ENCODE peak calls at places on chromosomes 12 and 14, in seven cellular contexts. Y, X, Z, O, E, J and L are unnamed samples.

GRCh38 chr12:55707841-55708694 is at the start of gene ITGA7:
- DNase-seq in Y (peak; percentile 83), X (peak; percentile 77), Z (peak; percentile 100), O (peak; percentile 39), E (peak; percentile 46), J (no peak), L (peak; percentile 70)

GRCh38 chr12:120265483-120266179 is at the start of gene PXN:
- DNase-seq in Y (peak; percentile 89), X (peak; percentile 76), Z (peak; percentile 98), O (peak; percentile 84), E (peak; percentile 81), J (peak; percentile 67), L (peak; percentile 89)

GRCh38 chr14:75667099-75667498 is 6.1 kb downstream of the TTLL5 start:
- DNase-seq in Y (no peak), X (no peak), Z (no peak), O (no peak), E (no peak), J (no peak), L (no peak)

GRCh38 chr12:52006726-52007157 is at the start of gene TAMALIN:
- DNase-seq in Y (peak; percentile 79), X (no peak), Z (no peak), O (peak; percentile 71), E (no peak), J (no peak), L (peak; percentile 85)

GRCh38 chr12:24011927-24012326 is 62.5 kb upstream of the SOX5 start:
- DNase-seq in Y (no peak), X (no peak), Z (no peak), O (no peak), E (no peak), J (no peak), L (no peak)

GRCh38 chr12:77754086-77754485 is 76.6 kb upstream of the NAV3 start:
- DNase-seq in Y (no peak), X (no peak), Z (peak; percentile 80), O (no peak), E (no peak), J (no peak), L (no peak)

GRCh38 chr12:26047401-26048226 is 77.2 kb downstream of the BHLHE41 start:
- DNase-seq in Y (no peak), X (no peak), Z (peak; percentile 83), O (no peak), E (no peak), J (no peak), L (no peak)

GRCh38 chr12:53100466-53101151 is 2.7 kb upstream of the SOAT2 start:
- DNase-seq in Y (no peak), X (no peak), Z (peak; percentile 50), O (no peak), E (no peak), J (no peak), L (no peak)

GRCh38 chr14:73747386-73748211 is 33.4 kb upstream of the PNMA1 start:
- DNase-seq in Y (no peak), X (no peak), Z (no peak), O (no peak), E (no peak), J (no peak), L (no peak)

GRCh38 chr12:32568241-32568640 is 110.9 kb upstream of the DNM1L start:
- DNase-seq in Y (no peak), X (peak; percentile 15), Z (no peak), O (no peak), E (no peak), J (peak; percentile 43), L (no peak)

GRCh38 chr12:117002040-117002832 is 91.5 kb downstream of the FBXW8 start:
- DNase-seq in Y (no peak), X (no peak), Z (no peak), O (no peak), E (no peak), J (no peak), L (no peak)

GRCh38 chr14:75715926-75716780 is 55.1 kb downstream of the TTLL5 start:
- DNase-seq in Y (no peak), X (no peak), Z (no peak), O (no peak), E (no peak), J (no peak), L (no peak)

GRCh38 chr12:31650927-31651326 is 8.6 kb upstream of the ETFBKMT start:
- DNase-seq in Y (no peak), X (no peak), Z (peak; percentile 32), O (no peak), E (no peak), J (no peak), L (no peak)

GRCh38 chr12:128810182-128811127 is 13.3 kb downstream of the SLC15A4 start:
- DNase-seq in Y (peak; percentile 71), X (no peak), Z (no peak), O (no peak), E (no peak), J (no peak), L (no peak)

GRCh38 chr12:29794869-29795268 is 11.1 kb upstream of the TMTC1 start:
- DNase-seq in Y (no peak), X (no peak), Z (no peak), O (peak; percentile 42), E (no peak), J (no peak), L (no peak)

GRCh38 chr14:32324601-32325000 is 4.5 kb upstream of the AKAP6 start:
- DNase-seq in Y (no peak), X (no peak), Z (no peak), O (no peak), E (no peak), J (no peak), L (no peak)

GRCh38 chr14:74488788-74489397 is 4.2 kb downstream of the NPC2 start:
- DNase-seq in Y (no peak), X (no peak), Z (no peak), O (no peak), E (no peak), J (peak; percentile 60), L (no peak)

GRCh38 chr12:103501447-103501846 is 5.7 kb upstream of the C12orf42 start:
- DNase-seq in Y (no peak), X (no peak), Z (no peak), O (no peak), E (no peak), J (no peak), L (no peak)

GRCh38 chr14:50321009-50321660 is 9.0 kb downstream of the DMAC2L start:
- DNase-seq in Y (peak; percentile 24), X (peak; percentile 74), Z (peak; percentile 70), O (peak; percentile 70), E (no peak), J (peak; percentile 83), L (peak; percentile 56)

GRCh38 chr12:108373111-108373510 is 34.0 kb upstream of the CMKLR1 start:
- DNase-seq in Y (no peak), X (no peak), Z (peak; percentile 69), O (no peak), E (no peak), J (no peak), L (no peak)

GRCh38 chr14:22231022-22231421 is 358.0 kb downstream of the DAD1 start:
- DNase-seq in Y (no peak), X (no peak), Z (no peak), O (no peak), E (no peak), J (no peak), L (no peak)

GRCh38 chr12:61302282-61302681 is 957.9 kb upstream of the USP15 start:
- DNase-seq in Y (no peak), X (no peak), Z (no peak), O (no peak), E (no peak), J (no peak), L (no peak)

GRCh38 chr12:61311413-61311812 is 948.8 kb upstream of the USP15 start:
- DNase-seq in Y (no peak), X (no peak), Z (no peak), O (no peak), E (no peak), J (no peak), L (no peak)

DNA sequence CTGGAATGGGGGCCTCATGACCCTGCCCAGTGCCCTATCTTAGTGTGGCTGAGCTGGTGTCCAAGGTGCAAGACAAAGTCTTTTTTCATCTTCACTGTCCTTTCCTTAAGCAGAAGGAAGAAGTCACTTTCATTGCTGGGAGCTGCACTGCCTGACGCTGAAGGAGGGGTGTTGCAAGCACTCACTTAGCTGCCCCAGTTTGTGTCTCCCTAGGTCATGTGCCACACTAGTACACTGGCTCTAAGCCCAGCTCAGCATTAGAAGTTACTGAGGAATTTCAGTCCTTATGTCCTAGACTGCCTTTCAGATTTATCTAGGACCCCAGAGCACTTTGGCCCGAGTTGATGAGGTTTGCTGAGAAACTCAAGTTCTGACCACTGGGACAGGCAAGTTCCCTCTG is 952.0 kb upstream of the USP15 start:
- DNase-seq in Y (no peak), X (no peak), Z (no peak), O (no peak), E (no peak), J (no peak), L (no peak)
- TF ChIP-seq CTCF in Y (no peak), X (no peak), Z (no peak), O (no peak), E (no peak), J (no peak), L (no peak)

DNA sequence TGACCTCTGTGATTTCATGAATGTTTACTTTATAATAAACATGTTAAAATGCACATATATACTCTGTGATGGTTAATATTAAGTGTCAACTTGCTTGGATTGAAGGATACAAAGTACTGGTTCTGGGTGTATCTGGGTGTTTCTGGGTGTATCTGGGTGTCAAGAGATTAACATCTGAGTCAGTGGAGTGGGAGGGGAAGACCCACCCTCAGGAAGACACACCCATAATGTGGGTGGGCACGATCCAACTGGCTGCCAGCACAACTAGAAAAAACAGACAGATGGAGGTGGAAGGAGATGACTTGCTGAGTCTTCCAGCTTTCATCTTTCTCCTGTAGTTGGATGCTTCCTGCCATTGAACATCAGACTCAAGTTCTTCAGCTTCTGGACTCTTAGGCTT is 11.9 kb downstream of the NUP37 start:
- DNase-seq in Y (no peak), X (no peak), Z (no peak), O (no peak), E (no peak), J (no peak), L (no peak)
- H3K4me3 ChIP-seq in Y (no peak overlapping the region), X (no peak overlapping the region), Z (no peak overlapping the region), O (no peak overlapping the region), E (no peak overlapping the region), J (no peak overlapping the region), L (no peak overlapping the region)

GRCh38 chr12:54413284-54414190 is 5.5 kb downstream of the ITGA5 start:
- DNase-seq in Y (peak; percentile 59), X (no peak), Z (peak; percentile 51), O (no peak), E (no peak), J (no peak), L (no peak)
- H3K27ac ChIP-seq in Y (peak overlapping the region; percentile 89), X (no peak overlapping the region), Z (no peak overlapping the region), O (peak overlapping the region; percentile 53), E (no peak overlapping the region), J (no peak overlapping the region), L (peak overlapping the region; percentile 97)

GRCh38 chr12:122725452-122725851 is 5.2 kb downstream of the HCAR1 start:
- DNase-seq in Y (no peak), X (no peak), Z (no peak), O (no peak), E (no peak), J (no peak), L (no peak)

GRCh38 chr12:122724641-122725243 is 5.9 kb downstream of the HCAR1 start:
- DNase-seq in Y (no peak), X (no peak), Z (peak; percentile 63), O (no peak), E (no peak), J (no peak), L (no peak)

GRCh38 chr12:122729583-122730214 is 945 bp downstream of the HCAR1 start:
- DNase-seq in Y (no peak), X (no peak), Z (no peak), O (no peak), E (no peak), J (no peak), L (no peak)

GRCh38 chr12:122722347-122722746 is 5.7 kb upstream of the HCAR3 start:
- DNase-seq in Y (no peak), X (no peak), Z (no peak), O (no peak), E (no peak), J (no peak), L (no peak)

GRCh38 chr12:122726056-122726558 is 4.5 kb downstream of the HCAR1 start:
- DNase-seq in Y (no peak), X (no peak), Z (peak; percentile 80), O (peak; percentile 43), E (no peak), J (peak; percentile 22), L (no peak)
- TF ChIP-seq CTCF in Y (no peak), X (no peak), Z (no peak), O (no peak), E (no peak), J (no peak), L (no peak)